ENCODE peak calls at places on chromosomes 7 and 10, in six cellular contexts. A, D, F, L, M and W are unnamed samples.

GRCh38 chr7:159136013-159136412 is 8.7 kb downstream of the VIPR2 start:
- DNase-seq in A (no peak), D (no peak), F (no peak), L (no peak), M (no peak), W (no peak)

GRCh38 chr10:72792288-72792687 is 100.3 kb downstream of the MCU start:
- DNase-seq in A (no peak), D (no peak), F (no peak), L (no peak), M (no peak), W (no peak)

GRCh38 chr10:75034131-75034512 is 77.3 kb upstream of the SAMD8 start:
- DNase-seq in A (no peak), D (no peak), F (no peak), L (no peak), M (no peak), W (no peak)

GRCh38 chr10:59375990-59376389 is 13.6 kb upstream of the FAM13C start:
- DNase-seq in A (no peak), D (no peak), F (no peak), L (no peak), M (no peak), W (no peak)

GRCh38 chr10:95306851-95307250 is 16.0 kb upstream of the PDLIM1 start:
- DNase-seq in A (no peak), D (no peak), F (no peak), L (no peak), M (no peak), W (no peak)

GRCh38 chr10:115173915-115174443 is 80.8 kb downstream of the ATRNL1 start:
- DNase-seq in A (no peak), D (no peak), F (no peak), L (no peak), M (no peak), W (no peak)

GRCh38 chr10:26485150-26485941 is 47.2 kb downstream of the APBB1IP start:
- DNase-seq in A (peak), D (no peak), F (peak), L (no peak), M (no peak), W (no peak)

GRCh38 chr10:4256971-4257370 is 472.0 kb upstream of the KLF6 start:
- DNase-seq in A (no peak), D (no peak), F (no peak), L (no peak), M (no peak), W (no peak)